ENCODE peak calls at places on chromosomes 7 and 10, in six cellular contexts. One of them, this sample, is unnamed.
A peak's percentile ranks its signal among the peaks of the same experiment; 100 is the strongest.

GRCh38 chr10:13917791-13918190 is 331.0 kb downstream of the PRPF18 start:
- DNase-seq in stimulated activated CD8-positive, alpha-beta memory T cell treated with anti-CD3 and anti-CD28 coated beads, Interleukin-7, amount 100 ng/mL, for 24 hours: no peak
- DNase-seq in effector CD4-positive, alpha-beta T cell: no peak
- DNase-seq in activated CD4-positive, alpha-beta T cell treated with anti-CD3 and anti-CD28 coated beads, Interleukin-2, amount 10 ng/mL, durations not matched to agents 7 days and 5 days: no peak
- DNase-seq in hepatic stellate cell: no peak
- DNase-seq in OCI-LY7: no peak
- DNase-seq in this sample: no peak

GRCh38 chr10:7662522-7662921 is 4.2 kb downstream of the ITIH5 start:
- DNase-seq in stimulated activated CD8-positive, alpha-beta memory T cell treated with anti-CD3 and anti-CD28 coated beads, Interleukin-7, amount 100 ng/mL, for 24 hours: no peak
- DNase-seq in effector CD4-positive, alpha-beta T cell: no peak
- DNase-seq in activated CD4-positive, alpha-beta T cell treated with anti-CD3 and anti-CD28 coated beads, Interleukin-2, amount 10 ng/mL, durations not matched to agents 7 days and 5 days: no peak
- DNase-seq in hepatic stellate cell: no peak
- DNase-seq in OCI-LY7: no peak
- DNase-seq in this sample: no peak

GRCh38 chr10:10794776-10795175 is 222.9 kb upstream of the CELF2 start:
- DNase-seq in stimulated activated CD8-positive, alpha-beta memory T cell treated with anti-CD3 and anti-CD28 coated beads, Interleukin-7, amount 100 ng/mL, for 24 hours: no peak
- DNase-seq in effector CD4-positive, alpha-beta T cell: no peak
- DNase-seq in activated CD4-positive, alpha-beta T cell treated with anti-CD3 and anti-CD28 coated beads, Interleukin-2, amount 10 ng/mL, durations not matched to agents 7 days and 5 days: no peak
- DNase-seq in hepatic stellate cell: no peak
- DNase-seq in OCI-LY7: no peak
- DNase-seq in this sample: no peak

GRCh38 chr7:101731502-101732084 is 85.8 kb upstream of the CUX1 start:
- DNase-seq in stimulated activated CD8-positive, alpha-beta memory T cell treated with anti-CD3 and anti-CD28 coated beads, Interleukin-7, amount 100 ng/mL, for 24 hours: no peak
- DNase-seq in effector CD4-positive, alpha-beta T cell: no peak
- DNase-seq in activated CD4-positive, alpha-beta T cell treated with anti-CD3 and anti-CD28 coated beads, Interleukin-2, amount 10 ng/mL, durations not matched to agents 7 days and 5 days: no peak
- DNase-seq in hepatic stellate cell: no peak
- DNase-seq in OCI-LY7: no peak
- DNase-seq in this sample: no peak

GRCh38 chr10:114499630-114500190 is 95.4 kb upstream of the AFAP1L2 start:
- DNase-seq in stimulated activated CD8-positive, alpha-beta memory T cell treated with anti-CD3 and anti-CD28 coated beads, Interleukin-7, amount 100 ng/mL, for 24 hours: peak; percentile 49
- DNase-seq in effector CD4-positive, alpha-beta T cell: peak; percentile 27
- DNase-seq in activated CD4-positive, alpha-beta T cell treated with anti-CD3 and anti-CD28 coated beads, Interleukin-2, amount 10 ng/mL, durations not matched to agents 7 days and 5 days: peak; percentile 56
- DNase-seq in hepatic stellate cell: no peak
- DNase-seq in OCI-LY7: peak; percentile 75
- DNase-seq in this sample: peak; percentile 70

GRCh38 chr10:79292789-79293746 is 54.2 kb upstream of the PPIF start:
- DNase-seq in stimulated activated CD8-positive, alpha-beta memory T cell treated with anti-CD3 and anti-CD28 coated beads, Interleukin-7, amount 100 ng/mL, for 24 hours: no peak
- DNase-seq in effector CD4-positive, alpha-beta T cell: no peak
- DNase-seq in activated CD4-positive, alpha-beta T cell treated with anti-CD3 and anti-CD28 coated beads, Interleukin-2, amount 10 ng/mL, durations not matched to agents 7 days and 5 days: peak; percentile 31
- DNase-seq in hepatic stellate cell: peak; percentile 48
- DNase-seq in OCI-LY7: peak; percentile 40
- DNase-seq in this sample: peak; percentile 63

GRCh38 chr7:118872568-118872967 is 648.1 kb downstream of the ANKRD7 start:
- DNase-seq in stimulated activated CD8-positive, alpha-beta memory T cell treated with anti-CD3 and anti-CD28 coated beads, Interleukin-7, amount 100 ng/mL, for 24 hours: no peak
- DNase-seq in effector CD4-positive, alpha-beta T cell: no peak
- DNase-seq in activated CD4-positive, alpha-beta T cell treated with anti-CD3 and anti-CD28 coated beads, Interleukin-2, amount 10 ng/mL, durations not matched to agents 7 days and 5 days: no peak
- DNase-seq in hepatic stellate cell: no peak
- DNase-seq in OCI-LY7: no peak
- DNase-seq in this sample: no peak

GRCh38 chr10:31419394-31420063 is 100.5 kb downstream of the ZEB1 start:
- DNase-seq in stimulated activated CD8-positive, alpha-beta memory T cell treated with anti-CD3 and anti-CD28 coated beads, Interleukin-7, amount 100 ng/mL, for 24 hours: no peak
- DNase-seq in effector CD4-positive, alpha-beta T cell: no peak
- DNase-seq in activated CD4-positive, alpha-beta T cell treated with anti-CD3 and anti-CD28 coated beads, Interleukin-2, amount 10 ng/mL, durations not matched to agents 7 days and 5 days: no peak
- DNase-seq in hepatic stellate cell: no peak
- DNase-seq in OCI-LY7: no peak
- DNase-seq in this sample: no peak

GRCh38 chr10:122662231-122662630 is 37.4 kb downstream of the C10orf120 start:
- DNase-seq in stimulated activated CD8-positive, alpha-beta memory T cell treated with anti-CD3 and anti-CD28 coated beads, Interleukin-7, amount 100 ng/mL, for 24 hours: no peak
- DNase-seq in effector CD4-positive, alpha-beta T cell: no peak
- DNase-seq in activated CD4-positive, alpha-beta T cell treated with anti-CD3 and anti-CD28 coated beads, Interleukin-2, amount 10 ng/mL, durations not matched to agents 7 days and 5 days: no peak
- DNase-seq in hepatic stellate cell: no peak
- DNase-seq in OCI-LY7: no peak
- DNase-seq in this sample: no peak

GRCh38 chr7:15367897-15368296 is 193.9 kb downstream of the AGMO start:
- DNase-seq in stimulated activated CD8-positive, alpha-beta memory T cell treated with anti-CD3 and anti-CD28 coated beads, Interleukin-7, amount 100 ng/mL, for 24 hours: no peak
- DNase-seq in effector CD4-positive, alpha-beta T cell: no peak
- DNase-seq in activated CD4-positive, alpha-beta T cell treated with anti-CD3 and anti-CD28 coated beads, Interleukin-2, amount 10 ng/mL, durations not matched to agents 7 days and 5 days: no peak
- DNase-seq in hepatic stellate cell: no peak
- DNase-seq in OCI-LY7: no peak
- DNase-seq in this sample: no peak

GRCh38 chr7:4819450-4820404 is 42.1 kb downstream of the PAPOLB start:
- DNase-seq in stimulated activated CD8-positive, alpha-beta memory T cell treated with anti-CD3 and anti-CD28 coated beads, Interleukin-7, amount 100 ng/mL, for 24 hours: no peak
- DNase-seq in effector CD4-positive, alpha-beta T cell: no peak
- DNase-seq in activated CD4-positive, alpha-beta T cell treated with anti-CD3 and anti-CD28 coated beads, Interleukin-2, amount 10 ng/mL, durations not matched to agents 7 days and 5 days: no peak
- DNase-seq in hepatic stellate cell: no peak
- DNase-seq in OCI-LY7: no peak
- DNase-seq in this sample: no peak